ENCODE peak calls at places on chromosomes 3 and 15, in seven cellular contexts. One of them, this sample, is unnamed.

GRCh38 chr3:38318766-38319671 is 27.6 kb upstream of the XYLB start:
- DNase-seq in ACHN: no peak
- DNase-seq in activated T-cell treated with anti-CD3 and anti-CD28 coated beads for 1 hour: no peak
- DNase-seq in GM10248: no peak
- DNase-seq in epithelial cell of esophagus: no peak
- DNase-seq in lung microvascular endothelial cell: no peak
- DNase-seq in ecto neural progenitor cell: no peak
- DNase-seq in this sample: no peak

GRCh38 chr3:49199244-49199899 is 28.0 kb downstream of the KLHDC8B start:
- DNase-seq in ACHN: no peak
- DNase-seq in activated T-cell treated with anti-CD3 and anti-CD28 coated beads for 1 hour: no peak
- DNase-seq in GM10248: no peak
- DNase-seq in epithelial cell of esophagus: peak
- DNase-seq in lung microvascular endothelial cell: peak
- DNase-seq in ecto neural progenitor cell: peak
- DNase-seq in this sample: no peak

GRCh38 chr3:89061257-89061656 is 46.2 kb upstream of the EPHA3 start:
- DNase-seq in ACHN: no peak
- DNase-seq in activated T-cell treated with anti-CD3 and anti-CD28 coated beads for 1 hour: no peak
- DNase-seq in GM10248: no peak
- DNase-seq in epithelial cell of esophagus: no peak
- DNase-seq in lung microvascular endothelial cell: no peak
- DNase-seq in ecto neural progenitor cell: no peak
- DNase-seq in this sample: no peak

GRCh38 chr3:112519424-112520001 is 20.2 kb upstream of the BTLA start:
- DNase-seq in ACHN: peak
- DNase-seq in activated T-cell treated with anti-CD3 and anti-CD28 coated beads for 1 hour: no peak
- DNase-seq in GM10248: peak
- DNase-seq in epithelial cell of esophagus: peak
- DNase-seq in lung microvascular endothelial cell: peak
- DNase-seq in ecto neural progenitor cell: no peak
- DNase-seq in this sample: peak

GRCh38 chr3:85342915-85343314 is 384.1 kb downstream of the CADM2 start:
- DNase-seq in ACHN: peak
- DNase-seq in activated T-cell treated with anti-CD3 and anti-CD28 coated beads for 1 hour: no peak
- DNase-seq in GM10248: no peak
- DNase-seq in epithelial cell of esophagus: peak
- DNase-seq in lung microvascular endothelial cell: peak
- DNase-seq in ecto neural progenitor cell: no peak
- DNase-seq in this sample: peak

GRCh38 chr3:30124435-30125390 is 481.7 kb upstream of the TGFBR2 start:
- DNase-seq in ACHN: no peak
- DNase-seq in activated T-cell treated with anti-CD3 and anti-CD28 coated beads for 1 hour: no peak
- DNase-seq in GM10248: no peak
- DNase-seq in epithelial cell of esophagus: peak
- DNase-seq in lung microvascular endothelial cell: no peak
- DNase-seq in ecto neural progenitor cell: no peak
- DNase-seq in this sample: no peak

GRCh38 chr3:52518723-52519444 is 14.8 kb downstream of the NT5DC2 start:
- DNase-seq in ACHN: no peak
- DNase-seq in activated T-cell treated with anti-CD3 and anti-CD28 coated beads for 1 hour: no peak
- DNase-seq in GM10248: no peak
- DNase-seq in epithelial cell of esophagus: peak
- DNase-seq in lung microvascular endothelial cell: no peak
- DNase-seq in ecto neural progenitor cell: no peak
- DNase-seq in this sample: no peak

GRCh38 chr3:138640537-138640936 is 32.0 kb downstream of the FAIM start:
- DNase-seq in ACHN: no peak
- DNase-seq in activated T-cell treated with anti-CD3 and anti-CD28 coated beads for 1 hour: no peak
- DNase-seq in GM10248: no peak
- DNase-seq in epithelial cell of esophagus: peak
- DNase-seq in lung microvascular endothelial cell: no peak
- DNase-seq in ecto neural progenitor cell: no peak
- DNase-seq in this sample: no peak

GRCh38 chr3:47984089-47984759 is 32.0 kb downstream of the MAP4 start:
- DNase-seq in ACHN: peak
- DNase-seq in activated T-cell treated with anti-CD3 and anti-CD28 coated beads for 1 hour: no peak
- DNase-seq in GM10248: no peak
- DNase-seq in epithelial cell of esophagus: peak
- DNase-seq in lung microvascular endothelial cell: peak
- DNase-seq in ecto neural progenitor cell: no peak
- DNase-seq in this sample: peak

GRCh38 chr15:66587749-66588148 is 22.0 kb upstream of the LCTL start:
- DNase-seq in ACHN: no peak
- DNase-seq in activated T-cell treated with anti-CD3 and anti-CD28 coated beads for 1 hour: no peak
- DNase-seq in GM10248: no peak
- DNase-seq in epithelial cell of esophagus: no peak
- DNase-seq in lung microvascular endothelial cell: no peak
- DNase-seq in ecto neural progenitor cell: no peak
- DNase-seq in this sample: no peak

GRCh38 chr15:77038312-77039216 is 32.3 kb downstream of the TSPAN3 start:
- DNase-seq in ACHN: no peak
- DNase-seq in activated T-cell treated with anti-CD3 and anti-CD28 coated beads for 1 hour: no peak
- DNase-seq in GM10248: peak
- DNase-seq in epithelial cell of esophagus: peak
- DNase-seq in lung microvascular endothelial cell: no peak
- DNase-seq in ecto neural progenitor cell: no peak
- DNase-seq in this sample: no peak